ENCODE peak calls at places on chromosomes 11 and 22, in nine cellular contexts. One of them, this sample, is unnamed.

GRCh38 chr11:107908211-107908610 is 20.0 kb upstream of the RAB39A start:
- DNase-seq in NCI-H2081: no peak
- DNase-seq in PC-3: no peak
- DNase-seq in activated CD4-positive, CD25-positive, alpha-beta regulatory T cell: no peak
- DNase-seq in activated CD8-positive, alpha-beta memory T cell treated with anti-CD3 and anti-CD28 coated beads for 24 hours: no peak
- DNase-seq in endothelial cell of umbilical vein: no peak
- DNase-seq in AG08395: no peak
- DNase-seq in substantia nigra: no peak
- DNase-seq in anterior cingulate cortex: no peak
- DNase-seq in this sample: no peak

GRCh38 chr11:29171350-29171950 is 845.4 kb downstream of the KCNA4 start:
- DNase-seq in activated CD8-positive, alpha-beta memory T cell treated with anti-CD3 and anti-CD28 coated beads for 24 hours: no peak
- DNase-seq in PC-3: no peak
- DNase-seq in substantia nigra: no peak
- DNase-seq in anterior cingulate cortex: no peak
- DNase-seq in activated CD4-positive, CD25-positive, alpha-beta regulatory T cell: no peak
- DNase-seq in AG08395: no peak
- DNase-seq in NCI-H2081: no peak
- DNase-seq in endothelial cell of umbilical vein: no peak
- DNase-seq in this sample: no peak

GRCh38 chr11:18844753-18845367 is 53.3 kb upstream of the PTPN5 start:
- DNase-seq in activated CD8-positive, alpha-beta memory T cell treated with anti-CD3 and anti-CD28 coated beads for 24 hours: no peak
- DNase-seq in endothelial cell of umbilical vein: peak; percentile 29
- DNase-seq in PC-3: peak; percentile 67
- DNase-seq in NCI-H2081: peak; percentile 28
- DNase-seq in anterior cingulate cortex: no peak
- DNase-seq in substantia nigra: no peak
- DNase-seq in AG08395: peak; percentile 36
- DNase-seq in activated CD4-positive, CD25-positive, alpha-beta regulatory T cell: no peak
- DNase-seq in this sample: no peak

GRCh38 chr11:69425444-69425843 is 56.0 kb upstream of the LINC01488 start:
- DNase-seq in PC-3: no peak
- DNase-seq in anterior cingulate cortex: no peak
- DNase-seq in AG08395: no peak
- DNase-seq in activated CD8-positive, alpha-beta memory T cell treated with anti-CD3 and anti-CD28 coated beads for 24 hours: no peak
- DNase-seq in substantia nigra: no peak
- DNase-seq in activated CD4-positive, CD25-positive, alpha-beta regulatory T cell: no peak
- DNase-seq in NCI-H2081: no peak
- DNase-seq in endothelial cell of umbilical vein: no peak
- DNase-seq in this sample: no peak

GRCh38 chr11:94958118-94958517 is 15.2 kb downstream of the CWC15 start:
- DNase-seq in activated CD8-positive, alpha-beta memory T cell treated with anti-CD3 and anti-CD28 coated beads for 24 hours: no peak
- DNase-seq in endothelial cell of umbilical vein: no peak
- DNase-seq in anterior cingulate cortex: no peak
- DNase-seq in AG08395: peak; percentile 62
- DNase-seq in substantia nigra: no peak
- DNase-seq in activated CD4-positive, CD25-positive, alpha-beta regulatory T cell: no peak
- DNase-seq in NCI-H2081: no peak
- DNase-seq in PC-3: peak; percentile 13
- DNase-seq in this sample: no peak

GRCh38 chr22:23450434-23450795 is 129.7 kb downstream of the IGLL1 start:
- DNase-seq in anterior cingulate cortex: no peak
- DNase-seq in endothelial cell of umbilical vein: no peak
- DNase-seq in activated CD4-positive, CD25-positive, alpha-beta regulatory T cell: no peak
- DNase-seq in activated CD8-positive, alpha-beta memory T cell treated with anti-CD3 and anti-CD28 coated beads for 24 hours: no peak
- DNase-seq in NCI-H2081: no peak
- DNase-seq in AG08395: no peak
- DNase-seq in PC-3: no peak
- DNase-seq in substantia nigra: no peak
- DNase-seq in this sample: no peak

GRCh38 chr11:63619967-63620366 is 5.7 kb upstream of the PLAAT3 start:
- DNase-seq in NCI-H2081: no peak
- DNase-seq in AG08395: no peak
- DNase-seq in substantia nigra: no peak
- DNase-seq in endothelial cell of umbilical vein: no peak
- DNase-seq in anterior cingulate cortex: no peak
- DNase-seq in activated CD8-positive, alpha-beta memory T cell treated with anti-CD3 and anti-CD28 coated beads for 24 hours: no peak
- DNase-seq in PC-3: no peak
- DNase-seq in activated CD4-positive, CD25-positive, alpha-beta regulatory T cell: no peak
- DNase-seq in this sample: no peak

GRCh38 chr11:119189393-119189792 is 4.1 kb downstream of the NHERF4 start:
- DNase-seq in anterior cingulate cortex: no peak
- DNase-seq in NCI-H2081: no peak
- DNase-seq in PC-3: no peak
- DNase-seq in endothelial cell of umbilical vein: no peak
- DNase-seq in activated CD4-positive, CD25-positive, alpha-beta regulatory T cell: no peak
- DNase-seq in activated CD8-positive, alpha-beta memory T cell treated with anti-CD3 and anti-CD28 coated beads for 24 hours: no peak
- DNase-seq in substantia nigra: no peak
- DNase-seq in AG08395: no peak
- DNase-seq in this sample: no peak

GRCh38 chr11:10703544-10703943 is 10.0 kb upstream of the IRAG1 start:
- DNase-seq in AG08395: no peak
- DNase-seq in activated CD8-positive, alpha-beta memory T cell treated with anti-CD3 and anti-CD28 coated beads for 24 hours: no peak
- DNase-seq in endothelial cell of umbilical vein: no peak
- DNase-seq in substantia nigra: no peak
- DNase-seq in activated CD4-positive, CD25-positive, alpha-beta regulatory T cell: no peak
- DNase-seq in NCI-H2081: no peak
- DNase-seq in PC-3: no peak
- DNase-seq in anterior cingulate cortex: no peak
- DNase-seq in this sample: no peak

GRCh38 chr11:12160680-12161079 is 50.3 kb downstream of the MICAL2 start:
- DNase-seq in AG08395: no peak
- DNase-seq in substantia nigra: no peak
- DNase-seq in endothelial cell of umbilical vein: no peak
- DNase-seq in activated CD4-positive, CD25-positive, alpha-beta regulatory T cell: no peak
- DNase-seq in PC-3: no peak
- DNase-seq in NCI-H2081: no peak
- DNase-seq in activated CD8-positive, alpha-beta memory T cell treated with anti-CD3 and anti-CD28 coated beads for 24 hours: no peak
- DNase-seq in anterior cingulate cortex: no peak
- DNase-seq in this sample: no peak

GRCh38 chr22:37147186-37147990 is 2.3 kb downstream of the IL2RB start:
- DNase-seq in NCI-H2081: no peak
- DNase-seq in anterior cingulate cortex: no peak
- DNase-seq in activated CD4-positive, CD25-positive, alpha-beta regulatory T cell: no peak
- DNase-seq in endothelial cell of umbilical vein: no peak
- DNase-seq in activated CD8-positive, alpha-beta memory T cell treated with anti-CD3 and anti-CD28 coated beads for 24 hours: no peak
- DNase-seq in PC-3: no peak
- DNase-seq in AG08395: no peak
- DNase-seq in substantia nigra: no peak
- DNase-seq in this sample: no peak

This sample was measured in pulmonary artery endothelial cell.